ENCODE peak calls at places on chromosomes 4 and X, in six cellular contexts. O is coronary artery; W is kidney; U is substantia nigra; G is sigmoid colon; S is CD8-positive, alpha-beta T cell. R is an unnamed sample.

GRCh38 chrX:48530736-48531135 is 8.8 kb upstream of the TBC1D25 start:
- DNase-seq in O (no peak), W (no peak), U (no peak), G (peak), S (no peak), R (no peak)

GRCh38 chr4:27692098-27692679 is 831.5 kb downstream of the STIM2 start:
- DNase-seq in O (no peak), W (no peak), U (peak), G (no peak), S (no peak), R (no peak)

GRCh38 chr4:152258804-152259708 is 276.8 kb downstream of the FBXW7 start:
- DNase-seq in O (no peak), W (no peak), U (no peak), G (no peak), S (no peak), R (no peak)

GRCh38 chr4:155322782-155323181 is 54.0 kb downstream of the MAP9 start:
- DNase-seq in O (no peak), W (no peak), U (no peak), G (no peak), S (no peak), R (no peak)

GRCh38 chrX:140151316-140151715 is 186.0 kb upstream of the CXorf66 start:
- DNase-seq in O (no peak), W (no peak), U (no peak), G (no peak), S (no peak), R (no peak)

GRCh38 chrX:65610040-65610439 is 57.4 kb upstream of the MSN start:
- DNase-seq in O (no peak), W (no peak), U (no peak), G (no peak), S (no peak), R (no peak)

GRCh38 chr4:742742-743311 is 37.2 kb downstream of the PCGF3 start:
- DNase-seq in O (no peak), W (peak), U (no peak), G (peak), S (peak), R (peak)

GRCh38 chr4:127055349-127055748 is 577.4 kb upstream of the INTU start:
- DNase-seq in O (no peak), W (no peak), U (no peak), G (no peak), S (no peak), R (no peak)

GRCh38 chr4:188006285-188006848 is 10.8 kb downstream of the ZFP42 start:
- DNase-seq in O (no peak), W (no peak), U (no peak), G (no peak), S (no peak), R (no peak)

GRCh38 chr4:8862800-8863758 is 8.6 kb downstream of the HMX1 start:
- DNase-seq in O (no peak), W (no peak), U (no peak), G (no peak), S (no peak), R (no peak)

GRCh38 chrX:87578978-87579377 is 61.4 kb downstream of the KLHL4 start:
- DNase-seq in O (no peak), W (no peak), U (no peak), G (no peak), S (no peak), R (no peak)

GRCh38 chrX:67384403-67384802 is 159.4 kb upstream of the AR start:
- DNase-seq in O (no peak), W (no peak), U (no peak), G (no peak), S (no peak), R (no peak)

GRCh38 chrX:44431206-44431605 is 87.7 kb upstream of the EFHC2 start:
- DNase-seq in O (no peak), W (no peak), U (no peak), G (no peak), S (no peak), R (no peak)

GRCh38 chrX:7198499-7198898 is 50.5 kb upstream of the PUDP start:
- DNase-seq in O (no peak), W (no peak), U (no peak), G (no peak), S (no peak), R (no peak)

GRCh38 chr4:6854098-6854744 is 55.4 kb upstream of the TBC1D14 start:
- DNase-seq in O (no peak), W (no peak), U (no peak), G (no peak), S (no peak), R (no peak)

GRCh38 chr4:96383349-96383748 is 543.5 kb downstream of the PDHA2 start:
- DNase-seq in O (no peak), W (no peak), U (no peak), G (no peak), S (no peak), R (no peak)

GRCh38 chrX:70664726-70665125 is 220.1 kb downstream of the DLG3 start:
- DNase-seq in O (no peak), W (no peak), U (no peak), G (no peak), S (no peak), R (no peak)

GRCh38 chr4:179867300-179867878 is 2375.8 kb upstream of the TENM3 start:
- DNase-seq in O (no peak), W (peak), U (peak), G (no peak), S (no peak), R (peak)

GRCh38 chrX:54416965-54417364 is 23.2 kb upstream of the TSR2 start:
- DNase-seq in O (no peak), W (no peak), U (no peak), G (no peak), S (no peak), R (no peak)

GRCh38 chr4:55865228-55865806 is 11.9 kb downstream of the EXOC1 start:
- DNase-seq in O (no peak), W (no peak), U (no peak), G (no peak), S (no peak), R (no peak)

DNA sequence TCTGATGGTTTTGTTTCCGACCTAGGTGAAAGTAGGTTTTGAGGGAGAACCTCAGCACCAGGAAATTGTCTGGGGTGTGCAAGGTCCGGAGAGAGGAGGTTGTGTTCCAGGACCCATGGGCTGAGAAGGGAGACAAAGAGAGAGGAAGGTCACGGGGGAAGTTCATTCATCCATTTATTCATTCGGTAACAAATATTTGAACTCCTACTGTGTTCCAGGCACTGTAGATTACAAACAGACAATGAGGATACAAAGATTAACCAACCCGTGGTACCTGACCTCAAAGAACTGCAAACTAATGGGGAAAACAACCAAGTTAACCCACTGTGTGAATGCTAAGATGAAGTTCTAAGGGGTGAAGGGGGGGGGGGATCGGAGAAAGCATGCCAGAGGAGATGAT is 1.8 kb upstream of the GPC3 start:
- DNase-seq in O (no peak), W (no peak), U (no peak), G (no peak), S (no peak), R (no peak)
- H3K27ac ChIP-seq in O (no peak), W (no peak), U (no peak), G (no peak), S (no peak), R (no peak)

GRCh38 chrX:9604908-9605306 is 140.0 kb downstream of the TBL1X start:
- DNase-seq in O (no peak), W (no peak), U (no peak), G (no peak), S (no peak), R (no peak)
- H3K27ac ChIP-seq in O (no peak), W (peak), U (no peak), G (no peak), S (no peak), R (peak)

GRCh38 chr4:85780664-85781063 is 305.7 kb downstream of the ARHGAP24 start:
- DNase-seq in O (no peak), W (no peak), U (no peak), G (no peak), S (no peak), R (no peak)

GRCh38 chr4:85776579-85776978 is 301.6 kb downstream of the ARHGAP24 start:
- DNase-seq in O (no peak), W (no peak), U (no peak), G (no peak), S (no peak), R (no peak)

GRCh38 chr4:85777908-85778808 is 303.2 kb downstream of the ARHGAP24 start:
- DNase-seq in O (no peak), W (no peak), U (no peak), G (no peak), S (no peak), R (no peak)

GRCh38 chr4:85778809-85779124 is 303.8 kb downstream of the ARHGAP24 start:
- DNase-seq in O (no peak), W (no peak), U (no peak), G (no peak), S (no peak), R (no peak)

GRCh38 chr4:85779165-85779564 is 304.2 kb downstream of the ARHGAP24 start:
- DNase-seq in O (no peak), W (no peak), U (no peak), G (no peak), S (no peak), R (no peak)
- H3K27ac ChIP-seq in O (peak), W (peak), U (no peak), G (peak), S (no peak), R (peak)

DNA sequence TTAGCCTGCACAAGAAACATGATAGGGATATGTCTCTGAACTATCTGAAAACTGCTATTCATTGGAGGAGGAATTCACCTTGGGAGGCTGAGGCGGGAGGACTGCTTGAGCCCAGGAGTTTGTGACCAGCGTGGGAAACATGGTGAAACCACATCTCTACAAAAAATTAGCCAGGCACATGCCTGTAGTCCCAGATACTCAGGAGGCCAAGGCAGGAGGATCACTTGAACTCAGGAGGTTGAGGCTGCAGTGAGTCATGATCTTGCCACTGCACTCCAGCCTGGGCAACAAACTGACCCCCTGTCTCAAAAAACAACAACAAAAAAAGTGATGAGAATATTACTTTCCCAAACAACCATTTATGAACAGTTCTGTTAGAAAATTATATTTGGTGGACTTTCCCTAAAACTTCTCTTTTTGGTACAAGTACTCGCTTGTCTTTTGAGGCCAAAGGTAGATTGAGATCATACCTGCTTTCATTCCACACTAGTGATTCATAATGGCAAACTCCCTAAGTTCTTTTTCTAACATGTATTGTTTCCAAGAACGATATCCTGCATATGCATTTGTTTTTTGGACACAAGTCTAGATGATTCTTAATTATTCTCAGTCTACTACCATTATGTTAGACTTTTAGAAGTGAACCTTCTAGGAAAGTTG is 33.4 kb downstream of the METTL14 start:
- DNase-seq in O (no peak), W (no peak), U (no peak), G (no peak), S (no peak), R (no peak)
- H3K27ac ChIP-seq in O (no peak), W (no peak), U (no peak), G (no peak), S (no peak), R (no peak)

GRCh38 chr4:16866974-16867373 is 31.5 kb downstream of the LDB2 start:
- DNase-seq in O (no peak), W (no peak), U (no peak), G (no peak), S (no peak), R (no peak)

GRCh38 chr4:16865897-16866283 is 32.6 kb downstream of the LDB2 start:
- DNase-seq in O (no peak), W (no peak), U (no peak), G (no peak), S (no peak), R (no peak)

GRCh38 chr4:16867827-16868226 is 30.6 kb downstream of the LDB2 start:
- DNase-seq in O (no peak), W (no peak), U (no peak), G (no peak), S (no peak), R (no peak)

GRCh38 chr4:16864199-16864598 is 34.2 kb downstream of the LDB2 start:
- DNase-seq in O (no peak), W (no peak), U (no peak), G (no peak), S (no peak), R (no peak)

GRCh38 chr4:16865209-16865896 is 33.1 kb downstream of the LDB2 start:
- DNase-seq in O (no peak), W (no peak), U (no peak), G (no peak), S (no peak), R (no peak)
- H3K27ac ChIP-seq in O (no peak), W (no peak), U (no peak), G (no peak), S (no peak), R (peak)

GRCh38 chr4:38230121-38230728 is 270.0 kb downstream of the PTTG2 start:
- DNase-seq in O (no peak), W (no peak), U (no peak), G (no peak), S (no peak), R (no peak)
- H3K27ac ChIP-seq in O (no peak), W (peak), U (no peak), G (no peak), S (no peak), R (no peak)

DNA sequence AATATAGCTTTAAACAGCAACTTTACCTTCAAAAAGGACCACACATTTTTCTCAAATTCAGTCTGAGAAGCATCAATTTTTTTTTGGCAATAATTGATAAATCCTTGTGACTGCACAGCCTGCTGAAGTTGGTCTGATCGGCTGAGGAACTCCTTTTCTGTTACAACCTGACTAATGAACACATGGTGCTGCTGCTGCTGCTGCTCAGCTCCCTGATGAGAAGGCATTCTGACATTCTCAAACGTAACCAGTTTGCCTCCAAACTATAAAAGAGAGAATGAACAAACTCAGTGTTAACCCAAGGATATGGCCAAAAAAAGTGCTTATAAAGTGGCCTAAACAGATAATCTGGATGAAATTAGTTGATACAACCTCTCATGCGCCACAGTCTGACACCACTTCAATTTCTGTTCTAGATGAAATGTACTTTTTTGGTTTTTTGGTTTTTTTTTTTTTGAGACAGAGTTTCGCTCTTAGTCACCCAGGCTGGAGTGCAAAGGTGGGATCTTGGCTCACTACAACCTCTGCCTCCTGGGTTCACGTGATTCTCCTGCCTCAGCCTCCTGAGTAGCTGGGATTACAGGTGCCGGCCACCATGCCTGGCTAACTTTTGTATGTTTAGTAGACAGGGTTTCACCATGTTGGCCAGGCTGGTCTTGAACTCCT is 26.5 kb downstream of the SEC31A start:
- DNase-seq in O (no peak), W (no peak), U (no peak), G (no peak), S (no peak), R (no peak)
- H3K27ac ChIP-seq in O (no peak), W (no peak), U (no peak), G (no peak), S (no peak), R (no peak)

GRCh38 chr4:76307670-76308014 is 1.1 kb downstream of the STBD1 start:
- DNase-seq in O (no peak), W (no peak), U (no peak), G (no peak), S (no peak), R (peak)
- H3K27ac ChIP-seq in O (peak), W (no peak), U (no peak), G (peak), S (no peak), R (peak)

DNA sequence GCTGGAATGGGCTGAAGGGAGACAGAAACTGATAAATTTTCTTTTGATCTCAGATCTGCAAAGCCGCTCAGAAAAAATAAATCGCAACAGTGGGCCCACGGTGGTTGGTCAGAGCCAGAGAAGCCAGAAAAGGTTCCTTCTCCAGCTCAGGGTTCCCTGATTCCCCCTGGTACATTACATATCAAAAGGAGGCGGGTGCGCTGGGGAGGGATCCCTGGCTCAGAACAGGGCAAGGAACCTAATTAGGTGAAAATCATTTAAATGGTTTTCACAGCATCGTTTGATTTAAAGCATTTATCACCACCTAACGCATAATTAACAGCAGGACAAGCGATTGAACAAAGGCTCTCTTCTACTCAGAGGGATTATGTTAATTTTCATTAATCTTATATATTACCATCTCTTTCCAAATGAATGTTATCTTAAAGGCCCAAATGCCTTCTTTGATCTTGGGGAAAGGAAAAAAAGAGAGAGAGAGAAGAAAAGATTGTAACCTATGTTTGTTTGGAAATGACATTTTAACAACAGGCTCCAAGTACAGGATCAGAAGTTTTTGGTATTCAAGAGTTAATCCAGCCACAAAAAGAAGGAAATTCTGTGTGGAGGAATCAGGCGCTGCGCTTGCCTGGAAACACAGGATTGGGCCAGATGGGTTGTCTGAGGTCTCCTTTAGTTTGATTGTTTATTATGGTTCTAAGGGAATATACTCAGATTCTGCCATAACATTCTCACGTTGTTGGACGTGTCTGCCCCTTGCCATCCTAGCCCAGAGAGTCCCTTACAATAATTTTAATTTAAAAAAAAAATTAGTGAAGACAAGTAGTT is 100.6 kb upstream of the STX18 start:
- DNase-seq in O (no peak), W (no peak), U (no peak), G (no peak), S (no peak), R (no peak)
- H3K27ac ChIP-seq in O (no peak), W (no peak), U (no peak), G (no peak), S (no peak), R (no peak)